ENCODE peak calls at places on chromosomes 4 and X, in seven cellular contexts. J is A549, T is gastrocnemius medialis, C is sigmoid colon, Z is HCT116, Q is IMR-90, G is tibial nerve. M is an unnamed sample.

GRCh38 chr4:38119663-38120374 is 159.6 kb downstream of the PTTG2 start:
- DNase-seq in T (no peak), C (no peak), Q (peak), G (no peak), J (peak), Z (no peak), M (no peak)

GRCh38 chr4:186161138-186161537 is 30.2 kb upstream of the CYP4V2 start:
- DNase-seq in C (no peak), Q (no peak), J (no peak), Z (no peak), G (no peak), T (no peak), M (no peak)

GRCh38 chr4:52982246-52982950 is 120.3 kb downstream of the RASL11B start:
- DNase-seq in J (peak), C (no peak), T (no peak), G (no peak), Z (peak), Q (peak), M (no peak)

GRCh38 chrX:154800508-154801207 is 4.6 kb downstream of the MPP1 start:
- DNase-seq in C (no peak), Z (no peak), G (no peak), T (no peak), J (no peak), Q (no peak), M (no peak)

GRCh38 chr4:139875456-139875855 is 209.8 kb downstream of the MGST2 start:
- DNase-seq in T (peak), Z (no peak), C (no peak), Q (no peak), J (no peak), G (no peak), M (no peak)

GRCh38 chr4:85029453-85029852 is 63.0 kb upstream of the WDFY3 start:
- DNase-seq in Q (no peak), C (no peak), J (no peak), G (no peak), Z (no peak), T (no peak), M (no peak)

GRCh38 chr4:22072726-22073125 is 124.2 kb upstream of the KCNIP4 start:
- DNase-seq in Q (no peak), T (no peak), C (no peak), J (no peak), Z (no peak), G (no peak), M (no peak)

GRCh38 chrX:7146026-7146702 is 1.3 kb upstream of the STS start:
- DNase-seq in J (peak), G (no peak), T (no peak), Q (no peak), Z (no peak), C (no peak), M (no peak)

GRCh38 chr4:2059034-2059725 is at the start of gene NAT8L:
- DNase-seq in Z (peak), C (no peak), Q (no peak), T (no peak), G (no peak), J (peak), M (no peak)

GRCh38 chrX:2192584-2193272 is 308.0 kb downstream of the DHRSX start:
- DNase-seq in G (no peak), Z (no peak), T (no peak), Q (no peak), J (no peak), C (no peak), M (no peak)

GRCh38 chrX:57817302-57817701 is 93.0 kb downstream of the ZXDA start:
- DNase-seq in G (no peak), Q (no peak), J (no peak), Z (no peak), T (no peak), C (no peak), M (no peak)

GRCh38 chr4:137156807-137157206 is 375.5 kb downstream of the PCDH18 start:
- DNase-seq in T (no peak), C (no peak), J (no peak), Z (no peak), G (no peak), Q (no peak), M (no peak)

GRCh38 chr4:14169460-14169859 is 541.9 kb upstream of the BOD1L1 start:
- DNase-seq in J (peak), C (no peak), Z (no peak), G (no peak), T (no peak), Q (peak), M (no peak)

GRCh38 chr4:3475713-3476260 is 12.7 kb downstream of the DOK7 start:
- DNase-seq in G (no peak), Q (no peak), T (peak), C (no peak), J (no peak), Z (no peak), M (no peak)

GRCh38 chr4:177964061-177964460 is 521.8 kb upstream of the AGA start:
- DNase-seq in J (no peak), C (no peak), Z (no peak), G (no peak), Q (peak), T (no peak), M (no peak)

GRCh38 chr4:93827272-93827947 is 1.1 kb upstream of the ATOH1 start:
- DNase-seq in Z (no peak), J (no peak), T (no peak), Q (no peak), G (no peak), C (no peak), M (no peak)

GRCh38 chr4:83369825-83370639 is 35.4 kb upstream of the HPSE start:
- DNase-seq in G (no peak), T (no peak), Z (no peak), J (no peak), Q (peak), C (no peak), M (no peak)

GRCh38 chr4:153188966-153189801 is 15.1 kb upstream of the TRIM2 start:
- DNase-seq in G (no peak), C (peak), Z (no peak), T (no peak), J (no peak), Q (peak), M (no peak)

GRCh38 chr4:88939697-88940096 is 117.3 kb downstream of the FAM13A start:
- DNase-seq in Q (peak), Z (no peak), C (no peak), G (no peak), T (no peak), J (no peak), M (no peak)

GRCh38 chrX:44400588-44400987 is 57.1 kb upstream of the EFHC2 start:
- DNase-seq in Q (peak), T (no peak), Z (peak), G (no peak), J (peak), C (no peak), M (no peak)

GRCh38 chr4:129355529-129355928 is 259.6 kb downstream of the C4orf33 start:
- DNase-seq in Z (no peak), C (no peak), G (no peak), T (no peak), J (no peak), Q (no peak), M (no peak)

GRCh38 chr4:88130003-88130402 is 28.4 kb downstream of the ABCG2 start:
- DNase-seq in G (no peak), Q (no peak), C (no peak), Z (no peak), J (no peak), T (no peak), M (no peak)

GRCh38 chrX:63784346-63784901 is 590 bp downstream of the ARHGEF9 start:
- DNase-seq in Z (no peak), C (no peak), J (no peak), G (no peak), T (no peak), Q (no peak), M (no peak)

GRCh38 chr4:69321153-69321729 is 41.0 kb downstream of the UGT2B28 start:
- DNase-seq in J (no peak), Z (no peak), T (no peak), G (no peak), Q (no peak), C (no peak), M (no peak)

GRCh38 chr4:16777726-16778125 is 120.7 kb downstream of the LDB2 start:
- DNase-seq in G (no peak), Q (peak), C (no peak), T (no peak), Z (no peak), J (no peak), M (no peak)

GRCh38 chr4:3641501-3641900 is 109.3 kb upstream of the LRPAP1 start:
- DNase-seq in Q (no peak), T (no peak), C (no peak), G (no peak), Z (no peak), J (no peak), M (no peak)

GRCh38 chr4:1427010-1427409 is 20.8 kb upstream of the NKX1-1 start:
- DNase-seq in Z (no peak), T (no peak), Q (no peak), J (no peak), G (no peak), C (no peak), M (no peak)

GRCh38 chr4:3276961-3277360 is 15.9 kb upstream of the RGS12 start:
- DNase-seq in G (no peak), Q (peak), T (no peak), J (no peak), Z (no peak), C (no peak), M (no peak)

GRCh38 chr4:91448668-91449330 is 855.0 kb upstream of the GRID2 start:
- DNase-seq in C (no peak), J (no peak), T (no peak), Q (no peak), G (no peak), Z (peak), M (no peak)

GRCh38 chrX:45781901-45782553 is 581.4 kb upstream of the DIPK2B start:
- DNase-seq in Z (no peak), G (no peak), T (no peak), C (no peak), J (peak), Q (peak), M (no peak)

GRCh38 chr4:131046821-131047220 is 1950.9 kb downstream of the C4orf33 start:
- DNase-seq in T (no peak), G (no peak), Q (no peak), Z (no peak), J (no peak), C (no peak), M (no peak)

GRCh38 chr4:170687751-170688150 is 598.0 kb upstream of the AADAT start:
- DNase-seq in T (no peak), G (no peak), C (no peak), Q (no peak), Z (no peak), J (no peak), M (no peak)

GRCh38 chr4:109572154-109572553 is 12.1 kb downstream of the MCUB start:
- DNase-seq in Z (no peak), J (no peak), C (no peak), Q (no peak), G (no peak), T (no peak), M (no peak)
- TF ChIP-seq CTCF in Z (no peak), J (no peak), C (no peak), Q (no peak), G (no peak), T (no peak), M (no peak)

GRCh38 chr4:113979157-113979972 is at the start of gene ARSJ:
- DNase-seq in G (no peak), Q (peak), J (peak), Z (peak), T (peak), C (peak), M (peak)
- TF ChIP-seq POLR2A in G (no peak), Q (peak), J (no peak), Z (no peak), T (peak), C (peak), M (no peak)

GRCh38 chr4:31959972-31960371 is 1239.8 kb downstream of the PCDH7 start:
- DNase-seq in G (no peak), C (no peak), T (no peak), Q (no peak), Z (no peak), J (no peak), M (no peak)
- H3K4me3 ChIP-seq in G (no peak), C (no peak), T (no peak), Q (no peak), Z (no peak), J (no peak), M (no peak)

GRCh38 chrX:27918799-27919198 is 62.5 kb downstream of the DCAF8L1 start:
- DNase-seq in G (no peak), J (peak), C (no peak), Z (peak), T (no peak), Q (peak), M (no peak)
- TF ChIP-seq CTCF in G (no peak), J (no peak), C (no peak), Z (peak), T (no peak), Q (peak), M (no peak)

GRCh38 chrX:54044126-54044876 is at the start of gene PHF8:
- DNase-seq in Q (peak), G (peak), T (peak), J (peak), Z (peak), C (peak), M (peak)

GRCh38 chrX:54044877-54045328 is 630 bp upstream of the PHF8 start:
- DNase-seq in C (no peak), T (no peak), Z (no peak), J (no peak), G (no peak), Q (no peak), M (no peak)

GRCh38 chrX:54043084-54043483 is 1.2 kb downstream of the PHF8 start:
- DNase-seq in C (no peak), J (no peak), G (no peak), T (no peak), Q (no peak), Z (no peak), M (no peak)

GRCh38 chrX:54042609-54043010 is 1.7 kb downstream of the PHF8 start:
- DNase-seq in Z (peak), C (peak), T (peak), J (peak), G (no peak), Q (peak), M (peak)

GRCh38 chrX:54043696-54044125 is 562 bp downstream of the PHF8 start:
- DNase-seq in G (no peak), J (no peak), Z (no peak), T (peak), C (no peak), Q (peak), M (no peak)
- TF ChIP-seq POLR2A in G (no peak), J (peak), Z (no peak), T (no peak), C (no peak), Q (no peak), M (no peak)

GRCh38 chr4:173532725-173533511 is 2.9 kb upstream of the HAND2 start:
- DNase-seq in T (no peak), G (no peak), Q (no peak), Z (no peak), C (peak), J (no peak), M (no peak)
- H3K4me3 ChIP-seq in T (no peak), G (no peak), Q (no peak), Z (no peak), C (peak), J (no peak), M (no peak)

GRCh38 chr4:7928711-7929505 is 10.8 kb downstream of the AFAP1 start:
- DNase-seq in Q (no peak), J (peak), C (peak), T (peak), G (no peak), Z (peak), M (peak)
- TF ChIP-seq CTCF in Q (peak), J (peak), C (no peak), T (peak), G (no peak), Z (peak), M (no peak)

DNA sequence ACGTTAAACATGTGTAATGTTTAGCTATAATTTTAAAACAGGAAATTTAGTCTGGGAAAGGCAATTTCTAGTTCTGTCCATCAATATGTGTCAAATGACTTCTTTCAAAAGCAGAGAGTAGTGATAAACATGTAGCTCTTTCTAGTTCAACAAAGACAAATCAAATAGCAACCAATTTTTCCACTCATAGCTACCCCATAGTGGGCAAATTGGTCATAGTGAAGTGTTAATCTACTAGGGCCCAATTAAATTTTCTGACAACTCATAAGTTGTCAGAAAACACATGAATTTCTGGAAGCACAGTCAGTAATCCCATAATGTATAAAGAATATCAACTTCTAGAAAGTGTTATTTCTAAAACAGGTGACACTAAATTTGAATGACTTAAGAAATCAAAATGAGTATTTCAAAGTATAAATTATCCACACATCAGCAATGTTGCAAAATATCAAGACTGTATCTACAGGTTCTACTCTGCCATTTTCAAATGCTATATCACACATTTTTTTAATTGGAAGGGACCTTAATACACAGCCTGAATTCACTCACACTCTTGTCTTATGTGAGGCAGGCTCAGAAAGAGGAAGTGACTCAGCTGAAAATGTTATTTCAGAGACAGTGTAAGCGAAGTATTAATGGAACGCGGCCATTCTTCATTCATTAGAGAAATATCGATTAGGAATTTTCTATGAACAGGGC is 7.7 kb downstream of the OCIAD2 start:
- DNase-seq in C (no peak), Z (no peak), G (no peak), J (no peak), Q (no peak), T (no peak), M (no peak)
- TF ChIP-seq POLR2A in C (no peak), Z (no peak), G (no peak), J (no peak), Q (no peak), T (no peak), M (no peak)

GRCh38 chr4:42656736-42656985 is 244 bp downstream of the ATP8A1 start:
- DNase-seq in T (no peak), Z (no peak), G (no peak), C (no peak), J (no peak), Q (no peak), M (no peak)

GRCh38 chr4:42653606-42654560 is 3.0 kb downstream of the ATP8A1 start:
- DNase-seq in Z (no peak), G (no peak), T (peak), J (no peak), C (no peak), Q (no peak), M (no peak)

GRCh38 chr4:42655248-42655647 is 1.7 kb downstream of the ATP8A1 start:
- DNase-seq in C (no peak), Q (no peak), T (no peak), J (no peak), Z (no peak), G (no peak), M (no peak)

GRCh38 chr4:42655921-42656735 is 777 bp downstream of the ATP8A1 start:
- DNase-seq in G (no peak), J (no peak), C (peak), Q (no peak), Z (no peak), T (peak), M (peak)

GRCh38 chr4:42654606-42655005 is 2.3 kb downstream of the ATP8A1 start:
- DNase-seq in G (no peak), J (no peak), Z (peak), C (no peak), Q (peak), T (peak), M (no peak)
- H3K4me3 ChIP-seq in G (no peak), J (no peak), Z (no peak), C (no peak), Q (no peak), T (peak), M (no peak)

DNA sequence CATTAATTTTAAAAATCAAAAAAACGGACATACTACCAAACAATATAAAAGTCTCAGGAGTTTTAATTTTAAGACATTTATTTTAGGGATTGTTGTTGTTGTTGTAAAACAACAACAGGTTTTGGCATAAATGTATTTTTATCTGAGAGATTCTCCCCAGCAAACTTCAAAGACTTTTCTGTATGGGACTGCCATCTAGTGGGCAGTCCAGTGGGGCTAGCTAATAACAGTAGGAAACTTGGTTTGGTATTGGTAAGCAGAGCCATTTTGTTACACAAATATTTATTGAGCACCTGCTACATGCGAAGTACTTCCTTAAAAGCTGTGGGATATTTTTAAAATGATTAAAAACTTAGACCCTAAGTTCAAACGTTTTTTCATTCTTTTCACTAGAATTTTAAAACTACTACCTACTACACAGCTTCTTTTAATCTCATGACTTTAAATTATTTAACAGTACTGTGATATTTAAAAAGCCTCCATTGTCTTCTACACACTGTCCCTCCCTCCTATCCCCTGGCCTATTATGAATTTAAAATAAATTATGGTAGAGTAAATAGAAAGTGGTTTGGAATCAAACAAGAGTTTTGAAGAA is 1028.4 kb upstream of the INTU start:
- DNase-seq in Z (peak), Q (peak), C (no peak), J (peak), G (no peak), T (no peak), M (no peak)
- TF ChIP-seq CTCF in Z (peak), Q (peak), C (no peak), J (peak), G (peak), T (peak), M (no peak)

M was measured in lower leg skin.